ENCODE peak calls at places on chromosomes 12 and 14, in four cellular contexts. One of them, this sample, is unnamed.

GRCh38 chr14:61252354-61253063 is 28.6 kb downstream of the TMEM30B start:
- DNase-seq in activated T-helper 1 cell treated with anti-CD3 and anti-CD28 coated beads, Interleukin-12 subunit alpha, Interleukin-12 subunit beta, Interleukin-2, Interleukin-4 antibody, amounts not matched to agents 30 ng/mL and 10 ng/mL and 1 ng/mL, durations not matched to agents 14 hours and 24 hours and 36 hours: peak
- DNase-seq in stimulated activated CD8-positive, alpha-beta memory T cell treated with anti-CD3 and anti-CD28 coated beads, Interleukin-12 subunit alpha, Interleukin-12 subunit beta, amount 100 ng/mL, for 1 hour: peak
- DNase-seq in D341Med: peak
- DNase-seq in this sample: peak

GRCh38 chr14:24070285-24071143 is 848 bp upstream of the CPNE6 start:
- DNase-seq in activated T-helper 1 cell treated with anti-CD3 and anti-CD28 coated beads, Interleukin-12 subunit alpha, Interleukin-12 subunit beta, Interleukin-2, Interleukin-4 antibody, amounts not matched to agents 30 ng/mL and 10 ng/mL and 1 ng/mL, durations not matched to agents 14 hours and 24 hours and 36 hours: no peak
- DNase-seq in D341Med: peak
- DNase-seq in stimulated activated CD8-positive, alpha-beta memory T cell treated with anti-CD3 and anti-CD28 coated beads, Interleukin-12 subunit alpha, Interleukin-12 subunit beta, amount 100 ng/mL, for 1 hour: no peak
- DNase-seq in this sample: peak

GRCh38 chr14:65179918-65180724 is 77.8 kb upstream of the MAX start:
- DNase-seq in activated T-helper 1 cell treated with anti-CD3 and anti-CD28 coated beads, Interleukin-12 subunit alpha, Interleukin-12 subunit beta, Interleukin-2, Interleukin-4 antibody, amounts not matched to agents 30 ng/mL and 10 ng/mL and 1 ng/mL, durations not matched to agents 14 hours and 24 hours and 36 hours: peak
- DNase-seq in stimulated activated CD8-positive, alpha-beta memory T cell treated with anti-CD3 and anti-CD28 coated beads, Interleukin-12 subunit alpha, Interleukin-12 subunit beta, amount 100 ng/mL, for 1 hour: no peak
- DNase-seq in D341Med: no peak
- DNase-seq in this sample: no peak

GRCh38 chr14:93207468-93208308 is 632 bp downstream of the UBR7 start:
- DNase-seq in activated T-helper 1 cell treated with anti-CD3 and anti-CD28 coated beads, Interleukin-12 subunit alpha, Interleukin-12 subunit beta, Interleukin-2, Interleukin-4 antibody, amounts not matched to agents 30 ng/mL and 10 ng/mL and 1 ng/mL, durations not matched to agents 14 hours and 24 hours and 36 hours: no peak
- DNase-seq in stimulated activated CD8-positive, alpha-beta memory T cell treated with anti-CD3 and anti-CD28 coated beads, Interleukin-12 subunit alpha, Interleukin-12 subunit beta, amount 100 ng/mL, for 1 hour: no peak
- DNase-seq in D341Med: peak
- DNase-seq in this sample: peak

GRCh38 chr12:29245246-29245645 is 96.2 kb downstream of the FAR2 start:
- DNase-seq in stimulated activated CD8-positive, alpha-beta memory T cell treated with anti-CD3 and anti-CD28 coated beads, Interleukin-12 subunit alpha, Interleukin-12 subunit beta, amount 100 ng/mL, for 1 hour: no peak
- DNase-seq in activated T-helper 1 cell treated with anti-CD3 and anti-CD28 coated beads, Interleukin-12 subunit alpha, Interleukin-12 subunit beta, Interleukin-2, Interleukin-4 antibody, amounts not matched to agents 30 ng/mL and 10 ng/mL and 1 ng/mL, durations not matched to agents 14 hours and 24 hours and 36 hours: no peak
- DNase-seq in D341Med: no peak
- DNase-seq in this sample: no peak

GRCh38 chr12:124109760-124110159 is 136.7 kb downstream of the ZNF664 start:
- DNase-seq in stimulated activated CD8-positive, alpha-beta memory T cell treated with anti-CD3 and anti-CD28 coated beads, Interleukin-12 subunit alpha, Interleukin-12 subunit beta, amount 100 ng/mL, for 1 hour: no peak
- DNase-seq in D341Med: peak
- DNase-seq in activated T-helper 1 cell treated with anti-CD3 and anti-CD28 coated beads, Interleukin-12 subunit alpha, Interleukin-12 subunit beta, Interleukin-2, Interleukin-4 antibody, amounts not matched to agents 30 ng/mL and 10 ng/mL and 1 ng/mL, durations not matched to agents 14 hours and 24 hours and 36 hours: no peak
- DNase-seq in this sample: peak

GRCh38 chr12:120234643-120235368 is 30.7 kb downstream of the PXN start:
- DNase-seq in stimulated activated CD8-positive, alpha-beta memory T cell treated with anti-CD3 and anti-CD28 coated beads, Interleukin-12 subunit alpha, Interleukin-12 subunit beta, amount 100 ng/mL, for 1 hour: no peak
- DNase-seq in D341Med: peak
- DNase-seq in activated T-helper 1 cell treated with anti-CD3 and anti-CD28 coated beads, Interleukin-12 subunit alpha, Interleukin-12 subunit beta, Interleukin-2, Interleukin-4 antibody, amounts not matched to agents 30 ng/mL and 10 ng/mL and 1 ng/mL, durations not matched to agents 14 hours and 24 hours and 36 hours: no peak
- DNase-seq in this sample: peak

GRCh38 chr14:100679707-100680438 is 46.8 kb upstream of the DLK1 start:
- DNase-seq in stimulated activated CD8-positive, alpha-beta memory T cell treated with anti-CD3 and anti-CD28 coated beads, Interleukin-12 subunit alpha, Interleukin-12 subunit beta, amount 100 ng/mL, for 1 hour: no peak
- DNase-seq in D341Med: no peak
- DNase-seq in activated T-helper 1 cell treated with anti-CD3 and anti-CD28 coated beads, Interleukin-12 subunit alpha, Interleukin-12 subunit beta, Interleukin-2, Interleukin-4 antibody, amounts not matched to agents 30 ng/mL and 10 ng/mL and 1 ng/mL, durations not matched to agents 14 hours and 24 hours and 36 hours: no peak
- DNase-seq in this sample: no peak

GRCh38 chr12:93094988-93095737 is 166.1 kb upstream of the EEA1 start:
- DNase-seq in stimulated activated CD8-positive, alpha-beta memory T cell treated with anti-CD3 and anti-CD28 coated beads, Interleukin-12 subunit alpha, Interleukin-12 subunit beta, amount 100 ng/mL, for 1 hour: no peak
- DNase-seq in activated T-helper 1 cell treated with anti-CD3 and anti-CD28 coated beads, Interleukin-12 subunit alpha, Interleukin-12 subunit beta, Interleukin-2, Interleukin-4 antibody, amounts not matched to agents 30 ng/mL and 10 ng/mL and 1 ng/mL, durations not matched to agents 14 hours and 24 hours and 36 hours: no peak
- DNase-seq in D341Med: no peak
- DNase-seq in this sample: no peak

GRCh38 chr12:97148941-97149559 is 242.0 kb downstream of the NEDD1 start:
- DNase-seq in D341Med: peak
- DNase-seq in stimulated activated CD8-positive, alpha-beta memory T cell treated with anti-CD3 and anti-CD28 coated beads, Interleukin-12 subunit alpha, Interleukin-12 subunit beta, amount 100 ng/mL, for 1 hour: peak
- DNase-seq in activated T-helper 1 cell treated with anti-CD3 and anti-CD28 coated beads, Interleukin-12 subunit alpha, Interleukin-12 subunit beta, Interleukin-2, Interleukin-4 antibody, amounts not matched to agents 30 ng/mL and 10 ng/mL and 1 ng/mL, durations not matched to agents 14 hours and 24 hours and 36 hours: peak
- DNase-seq in this sample: peak

This sample was measured in NCI-H82.